ENCODE peak calls at places on chromosomes 1 and 21, in seven cellular contexts. X, N, Q, A, C, F and W are unnamed samples.

GRCh38 chr1:30422251-30422650 is 301.1 kb downstream of the MATN1 start:
- DNase-seq in N (no peak), X (no peak), F (no peak), Q (no peak), A (no peak), C (peak; percentile 9), W (no peak)

GRCh38 chr1:59653968-59654367 is 160.8 kb upstream of the HOOK1 start:
- DNase-seq in X (no peak), Q (no peak), N (no peak), F (no peak), C (no peak), A (no peak), W (no peak)

GRCh38 chr1:219478811-219479210 is 134.1 kb downstream of the ZC3H11B start:
- DNase-seq in F (no peak), A (no peak), Q (no peak), C (no peak), X (no peak), N (no peak), W (no peak)

GRCh38 chr1:225830823-225831222 is 20.9 kb downstream of the EPHX1 start:
- DNase-seq in N (no peak), Q (no peak), F (no peak), C (no peak), A (no peak), X (no peak), W (no peak)

GRCh38 chr1:30678209-30678608 is 45.2 kb downstream of the MATN1 start:
- DNase-seq in N (no peak), X (no peak), A (no peak), C (no peak), F (no peak), Q (no peak), W (no peak)

GRCh38 chr21:29002442-29003144 is 9.9 kb upstream of the LTN1 start:
- DNase-seq in F (peak; percentile 96), N (peak; percentile 92), C (peak; percentile 93), X (peak; percentile 97), A (peak; percentile 75), Q (peak; percentile 98), W (peak; percentile 88)

GRCh38 chr21:33433001-33433400 is 29.8 kb downstream of the IFNGR2 start:
- DNase-seq in F (no peak), Q (no peak), X (no peak), C (no peak), A (no peak), N (no peak), W (no peak)

GRCh38 chr1:235093685-235094592 is 34.7 kb downstream of the TOMM20 start:
- DNase-seq in C (peak; percentile 56), X (peak; percentile 78), A (no peak), N (peak; percentile 51), F (peak; percentile 74), Q (peak; percentile 90), W (peak; percentile 68)

GRCh38 chr1:84789014-84789413 is 98.8 kb upstream of the SSX2IP start:
- DNase-seq in X (no peak), F (no peak), N (no peak), Q (no peak), A (no peak), C (no peak), W (no peak)

GRCh38 chr1:238399558-238399957 is 508.8 kb upstream of the ZP4 start:
- DNase-seq in F (no peak), N (no peak), X (no peak), A (no peak), C (no peak), Q (peak; percentile 50), W (no peak)
- TF ChIP-seq CTCF in F (no peak), N (no peak), X (no peak), A (peak; percentile 20), C (no peak), Q (peak; percentile 63), W (no peak)

GRCh38 chr1:182060877-182061276 is 635 bp downstream of the ZNF648 start:
- DNase-seq in Q (no peak), N (no peak), C (no peak), A (no peak), F (no peak), X (no peak), W (no peak)

GRCh38 chr1:182056596-182057366 is 4.7 kb downstream of the ZNF648 start:
- DNase-seq in A (no peak), C (no peak), X (no peak), F (no peak), N (no peak), Q (peak; percentile 78), W (no peak)

GRCh38 chr1:182061597-182061996 is at the start of gene ZNF648:
- DNase-seq in X (no peak), C (no peak), N (no peak), F (no peak), A (no peak), Q (peak; percentile 23), W (no peak)

GRCh38 chr1:182062223-182062622 is 711 bp upstream of the ZNF648 start:
- DNase-seq in X (no peak), A (no peak), Q (no peak), N (no peak), C (no peak), F (no peak), W (no peak)

DNA sequence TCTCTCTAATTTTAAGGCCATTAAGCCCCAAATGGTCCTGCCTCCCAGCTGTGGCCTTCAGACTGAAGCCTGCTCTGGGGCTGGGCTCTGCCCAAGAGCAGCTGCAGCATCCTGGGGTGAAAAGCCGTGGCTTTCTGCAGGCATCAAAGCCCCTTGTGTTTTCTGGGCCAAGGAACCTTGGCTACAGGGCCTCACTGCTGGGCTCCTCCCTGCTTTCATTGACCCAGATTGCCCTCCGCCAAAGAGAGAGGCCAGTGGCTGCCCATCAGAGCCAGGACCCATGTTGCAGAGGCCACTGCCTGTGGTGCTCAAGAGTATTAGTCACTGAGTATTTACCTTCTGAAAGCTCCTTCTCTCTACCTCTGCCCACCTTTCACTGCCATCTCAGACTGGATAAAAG is 1.6 kb downstream of the ZNF648 start:
- DNase-seq in X (no peak), N (no peak), A (no peak), Q (no peak), F (no peak), C (no peak), W (no peak)
- TF ChIP-seq POLR2AphosphoS5 in X (no peak), N (no peak), A (no peak), Q (no peak), F (no peak), C (no peak), W (no peak)

GRCh38 chr21:30710499-30710898 is 8.1 kb downstream of the KRTAP21-3 start:
- DNase-seq in A (no peak), N (no peak), F (no peak), X (no peak), Q (no peak), C (no peak), W (no peak)

GRCh38 chr21:30714946-30715345 is 3.6 kb downstream of the KRTAP21-3 start:
- DNase-seq in A (no peak), F (no peak), Q (no peak), N (no peak), C (no peak), X (no peak), W (no peak)

GRCh38 chr21:30717105-30717504 is 1.5 kb downstream of the KRTAP21-3 start:
- DNase-seq in X (no peak), Q (no peak), A (no peak), F (no peak), N (no peak), C (no peak), W (no peak)

GRCh38 chr21:30714436-30714835 is 4.1 kb downstream of the KRTAP21-3 start:
- DNase-seq in C (no peak), F (no peak), A (no peak), Q (peak; percentile 28), X (no peak), N (no peak), W (no peak)

DNA sequence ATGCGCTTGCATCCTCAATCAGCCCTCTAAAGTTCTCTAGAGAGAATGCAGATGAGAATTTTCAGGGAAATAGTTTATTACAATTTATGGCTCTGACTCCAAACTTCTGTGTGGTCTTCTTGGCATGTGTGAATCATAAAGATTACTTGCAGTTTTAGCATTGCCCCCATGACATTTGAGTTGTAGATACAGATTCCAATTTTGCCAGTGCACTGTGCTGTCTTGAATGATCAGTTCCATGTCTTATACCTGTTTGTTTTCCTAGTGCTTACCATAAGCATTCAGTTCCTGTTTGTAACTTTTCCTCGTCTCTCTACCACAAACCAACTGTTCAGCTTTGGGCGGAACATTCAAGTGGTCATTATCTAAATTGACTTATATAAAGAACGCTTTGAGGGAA is 4.8 kb downstream of the KRTAP21-3 start:
- DNase-seq in X (no peak), N (no peak), Q (no peak), C (no peak), A (no peak), F (no peak), W (no peak)
- H3K27ac ChIP-seq in X (no peak overlapping the region), N (no peak overlapping the region), Q (no peak overlapping the region), C (no peak overlapping the region), A (no peak overlapping the region), F (no peak overlapping the region), W (no peak overlapping the region)

GRCh38 chr1:229848762-229849677 is 218.0 kb upstream of the GALNT2 start:
- DNase-seq in X (peak; percentile 36), C (no peak), N (peak; percentile 38), A (no peak), F (peak; percentile 12), Q (peak; percentile 73), W (no peak)
- TF ChIP-seq CTCF in X (peak; percentile 41), C (no peak), N (peak; percentile 51), A (peak; percentile 79), F (peak; percentile 17), Q (peak; percentile 75), W (no peak)

DNA sequence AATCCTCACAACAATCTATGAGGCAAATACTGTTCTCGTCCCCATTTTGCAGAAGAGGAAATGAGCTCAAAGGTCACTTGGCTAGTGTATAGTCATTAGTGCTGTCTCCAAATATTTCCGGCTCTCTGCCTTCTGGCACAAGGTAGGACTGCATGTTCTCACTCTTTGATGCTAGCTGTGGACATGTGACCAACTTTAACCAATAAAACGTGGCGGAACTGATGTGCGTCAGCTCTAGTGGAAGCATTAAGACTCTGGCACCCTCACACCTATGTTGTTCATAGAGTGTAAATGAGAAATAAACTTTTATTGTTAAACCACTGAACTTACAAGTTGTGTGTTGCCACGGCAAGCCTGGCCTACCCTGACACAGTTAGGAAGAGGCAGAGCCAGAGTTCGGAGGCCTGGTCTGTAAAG is 5.0 kb upstream of the KIF21B start:
- DNase-seq in F (peak; percentile 59), Q (no peak), X (peak; percentile 40), A (no peak), C (no peak), N (peak; percentile 33), W (no peak)
- TF ChIP-seq POLR2AphosphoS5 in F (no peak), Q (no peak), X (peak; percentile 32), A (no peak), C (no peak), N (no peak), W (peak; percentile 30)

DNA sequence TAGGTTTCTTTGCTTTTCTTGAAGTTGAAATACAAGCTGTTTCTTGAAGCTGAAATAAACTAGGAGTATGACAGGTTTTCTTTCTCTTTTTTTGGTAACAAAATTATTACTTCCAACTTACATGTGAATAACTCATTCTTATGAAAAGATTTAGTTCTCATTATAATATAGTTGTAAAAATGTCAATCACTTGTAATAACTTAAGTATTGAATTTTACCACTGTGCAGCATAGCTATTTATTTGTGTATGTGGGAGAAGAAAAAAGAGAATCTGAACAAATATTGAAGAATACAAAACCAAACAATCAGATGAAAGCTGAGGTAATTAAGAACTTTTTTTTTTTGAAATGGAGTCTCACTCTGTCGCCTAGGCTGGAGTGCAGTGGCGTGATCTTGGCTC is 11.1 kb downstream of the CLIC4 start:
- DNase-seq in C (no peak), Q (no peak), F (no peak), N (no peak), A (no peak), X (no peak), W (no peak)
- H3K27ac ChIP-seq in C (no peak overlapping the region), Q (no peak overlapping the region), F (no peak overlapping the region), N (no peak overlapping the region), A (no peak overlapping the region), X (no peak overlapping the region), W (no peak overlapping the region)

GRCh38 chr1:111346089-111346885 is 55.6 kb downstream of the CHIA start:
- DNase-seq in A (no peak), X (peak; percentile 81), C (peak; percentile 87), N (peak; percentile 84), F (peak; percentile 87), Q (peak; percentile 98), W (peak; percentile 87)
- TF ChIP-seq CTCF in A (peak; percentile 13), X (peak; percentile 7), C (no peak), N (peak; percentile 57), F (no peak), Q (peak; percentile 29), W (peak; percentile 3)